ENCODE peak calls at places on chromosomes 2 and 18, in seven cellular contexts. W is left ventricle myocardium inferior; L is NCI-H1930; V is HuH-7.5; G is HT1080; K is activated naive CD4-positive, alpha-beta T cell treated with anti-CD3 and anti-CD28 coated beads, Interleukin-2, amount 10 ng/mL, durations not matched to agents 7 days and 5 days; P is left ventricle myocardium superior. H is an unnamed sample.
A peak's percentile ranks its signal among the peaks of the same experiment; 100 is the strongest.

GRCh38 chr2:149329068-149329467 is 1.3 kb upstream of the LYPD6 start:
- DNase-seq in L (peak; percentile 11), K (no peak), G (no peak), V (peak; percentile 73), P (no peak), W (no peak), H (no peak)

GRCh38 chr2:144383571-144383970 is 136.3 kb downstream of the ZEB2 start:
- DNase-seq in W (no peak), K (no peak), P (no peak), V (no peak), G (no peak), L (no peak), H (no peak)

GRCh38 chr2:222794585-222795579 is 66.0 kb upstream of the ACSL3 start:
- DNase-seq in K (no peak), G (no peak), L (no peak), P (no peak), W (no peak), V (no peak), H (no peak)

GRCh38 chr2:47079515-47080412 is 75.3 kb downstream of the STPG4 start:
- DNase-seq in K (no peak), G (no peak), V (no peak), P (peak; percentile 52), W (no peak), L (no peak), H (peak; percentile 74)

GRCh38 chr2:219684721-219685689 is 57.6 kb downstream of the SLC4A3 start:
- DNase-seq in G (peak; percentile 84), W (peak; percentile 35), K (peak; percentile 53), V (peak; percentile 27), L (peak; percentile 35), P (peak; percentile 60), H (peak; percentile 78)

GRCh38 chr2:121694398-121695178 is 42.1 kb downstream of the NIFK start:
- DNase-seq in L (no peak), P (no peak), V (no peak), G (peak; percentile 47), W (no peak), K (no peak), H (no peak)

GRCh38 chr2:213229814-213230213 is 54.5 kb upstream of the SPAG16 start:
- DNase-seq in K (no peak), V (no peak), P (no peak), G (peak; percentile 64), L (no peak), W (no peak), H (no peak)

GRCh38 chr2:39411186-39411944 is 25.7 kb downstream of the MAP4K3 start:
- DNase-seq in W (no peak), P (no peak), L (no peak), K (no peak), V (no peak), G (peak; percentile 91), H (no peak)

GRCh38 chr2:122543815-122544214 is 788.4 kb downstream of the TSN start:
- DNase-seq in G (peak; percentile 78), L (no peak), P (no peak), V (no peak), W (no peak), K (no peak), H (no peak)

GRCh38 chr2:65658871-65659270 is 226.5 kb upstream of the SPRED2 start:
- DNase-seq in G (peak; percentile 15), L (no peak), V (no peak), K (no peak), P (no peak), W (no peak), H (no peak)

GRCh38 chr18:35127201-35127600 is 86.0 kb downstream of the MAPRE2 start:
- DNase-seq in K (no peak), V (no peak), L (no peak), G (peak; percentile 22), P (no peak), W (no peak), H (no peak)

GRCh38 chr18:48127546-48128105 is 197.2 kb upstream of the SMAD2 start:
- DNase-seq in K (no peak), W (no peak), L (no peak), P (no peak), V (no peak), G (no peak), H (no peak)

GRCh38 chr2:44934024-44934423 is 7.5 kb upstream of the SIX3 start:
- DNase-seq in V (no peak), W (no peak), L (no peak), K (no peak), G (no peak), P (no peak), H (no peak)

GRCh38 chr2:20164061-20164733 is 60.7 kb downstream of the SDC1 start:
- DNase-seq in K (no peak), G (peak; percentile 58), P (no peak), V (no peak), W (no peak), L (no peak), H (no peak)

GRCh38 chr2:20451346-20451745 is 4.5 kb downstream of the RHOB start:
- DNase-seq in G (no peak), L (no peak), P (no peak), W (no peak), V (no peak), K (no peak), H (no peak)

GRCh38 chr2:27249891-27250651 is 12.8 kb downstream of the SLC30A3 start:
- DNase-seq in P (peak; percentile 80), L (peak; percentile 34), V (peak; percentile 87), G (peak; percentile 33), W (peak; percentile 48), K (peak; percentile 74), H (peak; percentile 68)

GRCh38 chr2:52343010-52343409 is 1311.1 kb upstream of the NRXN1 start:
- DNase-seq in L (no peak), K (no peak), G (no peak), P (no peak), W (no peak), V (no peak), H (no peak)

GRCh38 chr2:143171817-143172216 is 42.6 kb downstream of the ARHGAP15 start:
- DNase-seq in K (no peak), W (no peak), P (no peak), L (no peak), V (no peak), G (peak; percentile 27), H (no peak)

GRCh38 chr18:6088432-6088831 is 193.1 kb upstream of the TMEM200C start:
- DNase-seq in V (no peak), K (no peak), W (no peak), G (no peak), L (no peak), P (no peak), H (no peak)

GRCh38 chr2:204538179-204539009 is 6.9 kb upstream of the PARD3B start:
- DNase-seq in V (no peak), K (no peak), L (no peak), W (no peak), P (no peak), G (peak; percentile 6), H (no peak)

GRCh38 chr18:23053756-23054457 is 81.4 kb upstream of the CABLES1 start:
- DNase-seq in V (no peak), W (no peak), K (no peak), P (no peak), L (no peak), G (peak; percentile 52), H (no peak)

GRCh38 chr18:49704334-49704733 is 109.0 kb downstream of the ACAA2 start:
- DNase-seq in V (no peak), W (no peak), G (no peak), L (no peak), P (no peak), K (no peak), H (peak; percentile 58)

GRCh38 chr2:121902171-121902591 is 146.7 kb downstream of the TSN start:
- DNase-seq in K (no peak), V (no peak), P (peak; percentile 54), W (peak; percentile 30), L (no peak), G (peak; percentile 84), H (no peak)

GRCh38 chr2:9745153-9745899 is 97.9 kb upstream of the TAF1B start:
- DNase-seq in V (no peak), W (no peak), P (no peak), K (no peak), G (no peak), L (no peak), H (no peak)

GRCh38 chr18:70907673-70908072 is 618.8 kb downstream of the SOCS6 start:
- DNase-seq in L (peak; percentile 72), W (no peak), G (no peak), K (no peak), P (no peak), V (no peak), H (no peak)

GRCh38 chr18:23321996-23322395 is 131.1 kb upstream of the RIOK3 start:
- DNase-seq in P (no peak), L (no peak), K (no peak), G (no peak), V (no peak), W (no peak), H (no peak)

H was measured in lower lobe of right lung.